ENCODE peak calls at places on chromosomes 2 and 18, in five cellular contexts. R is nephron progenitor cell, M is IMR-90, C is fibroblast of mammary gland, V is chondrocyte. F is an unnamed sample.

GRCh38 chr2:54942373-54942772 is 107.9 kb downstream of the RTN4 start:
- DNase-seq in R (no peak), M (no peak), C (no peak), V (no peak), F (no peak)

GRCh38 chr2:152304845-152305244 is 30.1 kb upstream of the FMNL2 start:
- DNase-seq in R (no peak), M (no peak), C (no peak), V (no peak), F (no peak)

GRCh38 chr2:38572167-38572566 is 30.6 kb downstream of the HNRNPLL start:
- DNase-seq in R (no peak), M (peak; percentile 89), C (peak; percentile 93), V (no peak), F (peak; percentile 64)

GRCh38 chr2:198141726-198142125 is 337.3 kb downstream of the PLCL1 start:
- DNase-seq in R (no peak), M (no peak), C (peak; percentile 6), V (no peak), F (no peak)

GRCh38 chr2:3468296-3468988 is 50.9 kb downstream of the ADI1 start:
- DNase-seq in R (no peak), M (no peak), C (no peak), V (peak; percentile 68), F (no peak)

GRCh38 chr2:232321156-232321816 is 57.3 kb upstream of the ALPP start:
- DNase-seq in R (no peak), M (no peak), C (no peak), V (no peak), F (no peak)

GRCh38 chr2:201769664-201770373 is 10.9 kb downstream of the ALS2 start:
- DNase-seq in R (no peak), M (no peak), C (peak; percentile 24), V (no peak), F (no peak)

GRCh38 chr2:71938659-71939587 is 208.7 kb downstream of the CYP26B1 start:
- DNase-seq in R (no peak), M (no peak), C (no peak), V (no peak), F (no peak)

GRCh38 chr2:145752091-145752806 is 1232.3 kb upstream of the ZEB2 start:
- DNase-seq in R (peak; percentile 4), M (peak; percentile 89), C (peak; percentile 91), V (no peak), F (peak; percentile 70)

GRCh38 chr2:2045191-2045590 is 285.9 kb downstream of the MYT1L start:
- DNase-seq in R (no peak), M (no peak), C (no peak), V (no peak), F (no peak)

GRCh38 chr2:2044658-2045057 is 286.4 kb downstream of the MYT1L start:
- DNase-seq in R (no peak), M (no peak), C (no peak), V (no peak), F (no peak)

GRCh38 chr2:2048461-2048860 is 282.6 kb downstream of the MYT1L start:
- DNase-seq in R (no peak), M (no peak), C (no peak), V (no peak), F (no peak)

GRCh38 chr2:2043394-2043793 is 287.7 kb downstream of the MYT1L start:
- DNase-seq in R (no peak), M (no peak), C (no peak), V (no peak), F (no peak)

GRCh38 chr2:2046497-2046896 is 284.6 kb downstream of the MYT1L start:
- DNase-seq in R (no peak), M (no peak), C (no peak), V (no peak), F (no peak)
- TF ChIP-seq CTCF in R (no peak), M (no peak), C (no peak), V (no peak), F (no peak)

GRCh38 chr2:215002500-215002899 is 135.9 kb downstream of the ABCA12 start:
- DNase-seq in R (peak; percentile 23), M (peak; percentile 46), C (peak; percentile 47), V (no peak), F (peak; percentile 35)
- TF ChIP-seq CTCF in R (peak; percentile 57), M (peak; percentile 62), C (peak; percentile 55), V (peak; percentile 89), F (peak; percentile 72)

GRCh38 chr2:35168351-35168750 is 1187.2 kb upstream of the CRIM1 start:
- DNase-seq in R (no peak), M (no peak), C (no peak), V (no peak), F (no peak)
- TF ChIP-seq CTCF in R (no peak), M (no peak), C (no peak), V (peak; percentile 78), F (no peak)

GRCh38 chr18:39685303-39685902 is 2119.8 kb upstream of the CELF4 start:
- DNase-seq in R (no peak), M (no peak), C (no peak), V (no peak), F (no peak)

GRCh38 chr18:39675916-39676315 is 2110.3 kb upstream of the CELF4 start:
- DNase-seq in R (no peak), M (no peak), C (peak; percentile 27), V (no peak), F (no peak)

GRCh38 chr18:39675358-39675757 is 2109.8 kb upstream of the CELF4 start:
- DNase-seq in R (no peak), M (peak; percentile 59), C (peak; percentile 77), V (no peak), F (peak; percentile 20)

DNA sequence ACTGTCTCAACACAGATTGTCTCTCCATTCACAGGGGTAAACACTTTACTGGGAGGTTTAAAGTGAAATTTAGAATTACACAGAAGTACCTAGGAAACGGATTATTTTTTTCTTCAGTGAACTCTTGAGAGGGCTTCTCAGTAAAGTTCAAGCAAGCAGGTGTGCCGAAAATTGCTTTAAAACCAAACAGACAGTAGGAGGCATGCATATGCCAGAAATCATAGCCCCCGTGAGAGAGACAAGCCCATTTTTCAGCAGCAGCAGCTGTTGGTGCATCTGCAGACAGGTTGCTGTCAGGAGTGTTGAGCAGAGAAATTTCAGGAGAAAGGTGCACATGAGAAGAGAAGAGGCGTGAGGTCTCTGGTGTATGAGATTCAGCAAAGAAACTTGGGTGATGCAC is 2115.5 kb upstream of the CELF4 start:
- DNase-seq in R (no peak), M (no peak), C (no peak), V (no peak), F (no peak)
- TF ChIP-seq CTCF in R (no peak), M (no peak), C (no peak), V (no peak), F (no peak)

GRCh38 chr2:73995810-73996209 is 11.1 kb downstream of the TET3 start:
- DNase-seq in R (no peak), M (no peak), C (no peak), V (no peak), F (no peak)
- TF ChIP-seq CTCF in R (no peak), M (no peak), C (no peak), V (no peak), F (no peak)

DNA sequence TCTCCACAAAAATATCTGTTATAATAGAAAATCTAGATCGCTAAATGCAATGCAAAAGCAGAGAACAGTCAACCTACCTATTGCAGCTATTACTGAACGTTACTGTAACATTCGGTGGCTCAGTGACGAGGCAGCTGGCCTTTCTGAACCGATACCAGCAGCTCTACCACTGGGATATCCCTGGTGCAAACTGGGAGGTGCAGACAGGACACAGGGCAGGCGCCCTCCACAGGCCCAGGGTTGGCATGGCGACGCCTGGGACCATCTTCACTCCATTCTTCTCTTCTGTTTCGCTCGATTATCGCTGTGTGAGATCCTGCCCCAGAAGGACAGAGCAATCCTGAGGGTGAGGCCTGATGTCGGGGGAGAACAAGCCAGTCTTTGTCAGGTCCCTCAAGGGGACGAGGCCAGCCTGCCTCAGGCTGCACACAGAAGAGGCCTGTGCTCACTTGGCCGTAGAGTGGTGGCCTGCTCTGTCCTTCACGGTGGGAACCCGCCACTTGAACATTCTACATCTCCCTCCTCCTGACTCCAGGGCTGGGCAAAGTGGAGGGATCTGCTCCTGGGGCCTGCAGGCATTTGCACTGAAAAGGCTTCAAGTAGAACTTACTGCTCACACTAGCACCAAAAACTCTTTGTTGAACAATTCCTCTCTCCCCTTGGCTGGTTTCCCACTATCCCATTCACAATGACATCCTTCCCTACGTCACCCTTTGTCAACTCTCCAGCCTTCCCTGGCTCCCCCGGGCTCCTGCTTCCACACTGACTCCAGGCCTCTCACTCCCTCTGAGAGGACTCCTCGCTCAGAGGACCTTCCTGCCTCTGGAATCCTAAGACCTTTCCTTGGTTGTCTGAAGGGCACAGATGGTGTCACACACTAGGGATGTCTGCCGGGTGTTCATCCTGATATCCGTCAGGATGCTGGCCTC is 49.7 kb downstream of the CYRIA start:
- DNase-seq in R (no peak), M (no peak), C (no peak), V (no peak), F (no peak)
- TF ChIP-seq CTCF in R (no peak), M (no peak), C (no peak), V (no peak), F (peak; percentile 27)

DNA sequence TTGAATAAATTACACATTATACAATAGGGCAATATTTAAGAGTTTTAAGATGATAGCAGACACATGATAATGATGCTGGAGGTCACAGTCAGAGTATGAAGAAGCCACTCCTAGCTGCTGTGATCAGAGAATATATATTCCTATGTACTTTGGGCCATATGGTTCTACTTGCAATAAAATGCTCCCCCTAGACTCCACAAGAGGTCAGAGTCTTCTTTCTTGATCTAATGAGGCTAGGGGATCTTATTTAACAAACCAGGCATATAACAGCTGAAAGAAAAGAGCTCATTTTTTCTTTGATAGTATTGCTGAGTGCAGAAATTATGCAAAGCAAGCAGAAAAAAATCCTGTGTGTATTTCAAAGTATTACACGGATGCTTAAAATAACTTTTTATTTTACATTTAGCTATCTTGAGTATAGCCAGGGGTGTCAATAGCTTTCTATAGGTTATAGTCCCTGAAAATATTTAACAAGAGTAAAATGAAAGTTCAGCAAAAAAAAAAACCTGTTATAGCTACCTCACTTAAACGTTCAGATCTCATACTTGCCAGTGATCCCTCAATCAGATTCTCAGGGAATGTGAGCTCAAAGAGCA is 748.7 kb upstream of the CHAC2 start:
- DNase-seq in R (no peak), M (peak; percentile 34), C (peak; percentile 20), V (no peak), F (no peak)
- TF ChIP-seq CTCF in R (peak; percentile 31), M (peak; percentile 30), C (peak; percentile 24), V (peak; percentile 66), F (peak; percentile 46)